ENCODE peak calls at places on chromosomes 6 and 20, in five cellular contexts. One of them, this sample, is unnamed.

GRCh38 chr6:152380993-152381898 is 255.9 kb downstream of the SYNE1 start:
- DNase-seq in body of pancreas: peak
- DNase-seq in AG08396: peak
- DNase-seq in aorta: peak
- DNase-seq in transverse colon: peak
- DNase-seq in this sample: no peak

GRCh38 chr20:40562031-40562430 is 127.0 kb downstream of the MAFB start:
- DNase-seq in body of pancreas: no peak
- DNase-seq in AG08396: no peak
- DNase-seq in aorta: peak
- DNase-seq in transverse colon: peak
- DNase-seq in this sample: no peak

GRCh38 chr6:144063246-144063743 is 32.1 kb downstream of the SF3B5 start:
- DNase-seq in body of pancreas: peak
- DNase-seq in transverse colon: peak
- DNase-seq in aorta: no peak
- DNase-seq in AG08396: no peak
- DNase-seq in this sample: no peak

GRCh38 chr6:142313284-142313683 is 11.5 kb downstream of the ADGRG6 start:
- DNase-seq in transverse colon: no peak
- DNase-seq in AG08396: peak
- DNase-seq in body of pancreas: no peak
- DNase-seq in aorta: no peak
- DNase-seq in this sample: no peak

GRCh38 chr6:137958809-137959565 is 91.9 kb downstream of the TNFAIP3 start:
- DNase-seq in aorta: no peak
- DNase-seq in AG08396: no peak
- DNase-seq in body of pancreas: no peak
- DNase-seq in transverse colon: no peak
- DNase-seq in this sample: no peak

GRCh38 chr6:122652431-122652830 is 42.2 kb downstream of the PKIB start:
- DNase-seq in body of pancreas: no peak
- DNase-seq in AG08396: no peak
- DNase-seq in transverse colon: no peak
- DNase-seq in aorta: no peak
- DNase-seq in this sample: no peak

GRCh38 chr6:145962581-145962980 is 1.6 kb downstream of the SHPRH start:
- DNase-seq in AG08396: no peak
- DNase-seq in transverse colon: no peak
- DNase-seq in aorta: no peak
- DNase-seq in body of pancreas: no peak
- DNase-seq in this sample: no peak

GRCh38 chr6:126195625-126196236 is 144.2 kb upstream of the CENPW start:
- DNase-seq in AG08396: no peak
- DNase-seq in body of pancreas: no peak
- DNase-seq in transverse colon: no peak
- DNase-seq in aorta: no peak
- DNase-seq in this sample: no peak

GRCh38 chr6:110307368-110307767 is 50.8 kb downstream of the METTL24 start:
- DNase-seq in transverse colon: no peak
- DNase-seq in AG08396: no peak
- DNase-seq in body of pancreas: no peak
- DNase-seq in aorta: no peak
- DNase-seq in this sample: no peak

GRCh38 chr20:51607170-51607569 is 64.7 kb upstream of the NFATC2 start:
- DNase-seq in AG08396: no peak
- DNase-seq in aorta: no peak
- DNase-seq in transverse colon: no peak
- DNase-seq in body of pancreas: no peak
- DNase-seq in this sample: no peak

GRCh38 chr20:11271920-11272594 is 598.3 kb upstream of the JAG1 start:
- DNase-seq in AG08396: no peak
- DNase-seq in transverse colon: no peak
- DNase-seq in body of pancreas: no peak
- DNase-seq in aorta: no peak
- DNase-seq in this sample: no peak

GRCh38 chr6:28497893-28498292 is 17.7 kb downstream of the GPX6 start:
- DNase-seq in AG08396: no peak
- DNase-seq in aorta: no peak
- DNase-seq in body of pancreas: no peak
- DNase-seq in transverse colon: no peak
- DNase-seq in this sample: no peak